ENCODE peak calls at places on chromosomes 2 and 18, in five cellular contexts. G is OCI-LY7, X is fibroblast of lung, K is ovary, E is adrenal gland. N is an unnamed sample.

GRCh38 chr18:45275367-45276113 is 339.7 kb upstream of the SLC14A2 start:
- DNase-seq in K (no peak), X (peak; percentile 7), G (peak; percentile 19), E (no peak), N (peak; percentile 23)

GRCh38 chr2:138600732-138601437 is 99.3 kb downstream of the SPOPL start:
- DNase-seq in G (no peak), X (peak; percentile 5), E (no peak), K (no peak), N (no peak)

GRCh38 chr2:67898605-67899004 is 164.2 kb downstream of the C1D start:
- DNase-seq in G (no peak), K (no peak), E (no peak), X (no peak), N (no peak)

GRCh38 chr2:33209976-33210375 is 263.2 kb downstream of the LTBP1 start:
- DNase-seq in G (no peak), X (peak; percentile 65), E (no peak), K (no peak), N (no peak)

GRCh38 chr2:108855194-108855593 is 68.6 kb downstream of the CCDC138 start:
- DNase-seq in E (no peak), K (no peak), X (peak; percentile 3), G (peak; percentile 21), N (no peak)

GRCh38 chr18:8800445-8800844 is 95.1 kb downstream of the MTCL1 start:
- DNase-seq in E (no peak), G (no peak), X (peak; percentile 100), K (no peak), N (no peak)

GRCh38 chr2:157785200-157785599 is 90.9 kb downstream of the ACVR1 start:
- DNase-seq in K (no peak), X (peak; percentile 49), E (no peak), G (no peak), N (no peak)

GRCh38 chr18:49869354-49869753 is 56.0 kb upstream of the ACAA2 start:
- DNase-seq in K (no peak), G (no peak), E (no peak), X (no peak), N (no peak)

GRCh38 chr18:79488311-79489047 is 92.7 kb downstream of the NFATC1 start:
- DNase-seq in E (no peak), G (no peak), K (peak; percentile 7), X (no peak), N (no peak)

GRCh38 chr2:42048318-42049251 is 764 bp downstream of the PKDCC start:
- DNase-seq in E (no peak), K (no peak), X (peak; percentile 29), G (no peak), N (no peak)

GRCh38 chr2:112547333-112547732 is 5.1 kb downstream of the POLR1B start:
- DNase-seq in E (peak; percentile 38), G (no peak), X (peak; percentile 52), K (no peak), N (no peak)

GRCh38 chr2:185208261-185208660 is 530.3 kb upstream of the FSIP2 start:
- DNase-seq in G (peak; percentile 8), E (no peak), X (peak; percentile 34), K (no peak), N (no peak)

GRCh38 chr2:221517362-221518121 is 54.6 kb downstream of the EPHA4 start:
- DNase-seq in K (no peak), X (peak; percentile 96), E (peak; percentile 16), G (peak; percentile 66), N (peak; percentile 19)

GRCh38 chr2:205245652-205246051 is 436.6 kb upstream of the NRP2 start:
- DNase-seq in G (no peak), X (peak; percentile 86), E (no peak), K (no peak), N (no peak)

GRCh38 chr18:78999939-79000338 is 20.3 kb downstream of the SALL3 start:
- DNase-seq in E (no peak), X (no peak), G (no peak), K (no peak), N (no peak)

GRCh38 chr2:26344581-26345283 is 1.2 kb upstream of the SELENOI start:
- DNase-seq in K (peak; percentile 37), X (peak; percentile 69), G (no peak), E (peak; percentile 36), N (no peak)

GRCh38 chr2:9773905-9774239 is 69.4 kb upstream of the TAF1B start:
- DNase-seq in X (no peak), K (no peak), G (no peak), E (no peak), N (no peak)

GRCh38 chr2:233822781-233823730 is 31.3 kb downstream of the HJURP start:
- DNase-seq in X (no peak), K (no peak), E (no peak), G (no peak), N (no peak)

GRCh38 chr2:68368657-68369339 is 3.7 kb downstream of the PLEK start:
- DNase-seq in K (no peak), E (no peak), X (peak; percentile 88), G (peak; percentile 20), N (no peak)

GRCh38 chr18:68445668-68446426 is 269.1 kb downstream of the TMX3 start:
- DNase-seq in G (no peak), X (no peak), K (no peak), E (no peak), N (no peak)

GRCh38 chr2:226622484-226622883 is 177.1 kb downstream of the IRS1 start:
- DNase-seq in K (no peak), E (no peak), G (no peak), X (no peak), N (no peak)

GRCh38 chr2:157625311-157625710 is 3.4 kb downstream of the ACVR1C start:
- DNase-seq in E (no peak), G (no peak), X (no peak), K (no peak), N (no peak)

GRCh38 chr18:46174317-46175039 is 70.3 kb downstream of the HAUS1 start:
- DNase-seq in E (peak; percentile 38), X (peak; percentile 45), K (no peak), G (peak; percentile 70), N (peak; percentile 71)

GRCh38 chr2:97726311-97727064 is 13.1 kb downstream of the ZAP70 start:
- DNase-seq in E (no peak), K (no peak), G (no peak), X (peak; percentile 36), N (no peak)

GRCh38 chr18:56509656-56510055 is 128.7 kb downstream of the TXNL1 start:
- DNase-seq in K (no peak), E (no peak), X (peak; percentile 80), G (no peak), N (no peak)

GRCh38 chr2:149858214-149858613 is 270.6 kb upstream of the MMADHC start:
- DNase-seq in E (no peak), X (peak; percentile 47), G (no peak), K (no peak), N (no peak)

GRCh38 chr2:232668805-232669444 is 28.2 kb upstream of the GIGYF2 start:
- DNase-seq in G (no peak), K (peak; percentile 32), E (no peak), X (peak; percentile 13), N (no peak)
- TF ChIP-seq CTCF in G (peak; percentile 32), K (peak; percentile 34), E (peak; percentile 55), X (peak; percentile 56), N (peak; percentile 18)

DNA sequence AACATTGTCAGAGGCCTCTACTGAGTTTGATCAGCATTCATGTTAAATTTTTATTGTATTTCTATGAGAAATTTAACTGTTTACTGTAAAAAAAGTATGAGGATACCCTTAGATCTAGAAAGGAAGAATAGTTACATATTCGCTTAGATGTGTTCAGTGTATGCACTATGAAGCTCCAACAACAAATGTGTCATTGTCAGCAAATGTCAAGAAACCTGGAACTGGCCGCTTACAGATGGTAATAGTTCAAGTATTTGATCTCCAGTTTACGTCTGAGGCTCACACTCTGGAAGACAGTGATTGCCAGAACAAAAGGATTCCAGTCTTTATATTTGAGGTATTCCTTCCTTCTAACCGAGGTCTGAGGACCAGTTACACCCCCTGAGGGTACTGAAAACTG is 921.2 kb upstream of the LRRTM1 start:
- DNase-seq in X (no peak), K (no peak), G (no peak), E (no peak), N (no peak)
- TF ChIP-seq CTCF in X (no peak), K (no peak), G (no peak), E (no peak), N (no peak)

GRCh38 chr2:55118643-55119065 is 68.4 kb upstream of the RTN4 start:
- DNase-seq in E (no peak), X (no peak), G (peak; percentile 28), K (no peak), N (no peak)
- TF ChIP-seq CTCF in E (no peak), X (no peak), G (no peak), K (no peak), N (no peak)

DNA sequence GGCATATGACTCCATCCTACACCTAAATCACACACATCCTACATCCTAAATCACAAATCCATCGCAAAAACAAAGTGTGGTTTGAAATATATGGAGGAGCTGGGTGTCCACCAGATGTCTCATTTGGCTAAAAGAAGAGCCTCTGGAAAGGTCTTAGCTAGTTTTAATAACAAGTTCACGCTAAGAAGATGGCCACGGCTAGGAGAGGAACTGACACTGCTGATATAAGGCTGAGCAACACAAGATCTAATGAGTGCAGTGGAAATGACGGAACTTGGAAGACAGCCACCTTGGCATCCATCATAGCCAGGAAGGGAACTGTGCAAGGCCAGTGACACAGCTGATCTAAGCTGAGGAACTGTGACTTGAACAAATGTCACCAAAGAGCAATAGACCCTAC is 60.0 kb upstream of the AGAP1 start:
- DNase-seq in G (no peak), X (peak; percentile 24), E (peak; percentile 94), K (peak; percentile 49), N (no peak)
- TF ChIP-seq CTCF in G (no peak), X (no peak), E (no peak), K (no peak), N (no peak)

DNA sequence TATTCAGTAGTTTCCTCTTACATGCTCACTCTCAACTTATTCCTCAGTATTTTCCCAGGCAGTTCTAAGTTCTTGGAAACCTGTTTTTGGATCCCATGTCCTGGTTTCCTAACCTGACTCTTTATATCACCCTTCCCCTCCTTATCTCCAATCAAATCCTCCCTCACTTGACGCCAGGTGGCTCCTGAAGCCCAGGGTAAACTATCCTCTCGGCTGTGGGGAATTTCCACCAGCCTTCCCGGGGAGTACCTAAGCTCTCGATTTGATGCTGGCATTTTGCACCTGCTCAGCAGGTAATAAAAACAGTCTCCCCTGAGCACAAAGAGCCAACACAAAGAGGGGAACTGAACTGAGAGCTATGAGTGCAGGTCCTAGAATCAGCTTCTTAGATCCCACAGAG is 538.0 kb downstream of the SLC4A3 start:
- DNase-seq in X (no peak), K (no peak), G (no peak), E (no peak), N (no peak)
- TF ChIP-seq CTCF in X (no peak), K (no peak), G (no peak), E (no peak), N (no peak)